ENCODE peak calls at places on chromosomes 12 and 14, in nine cellular contexts. L is choroid plexus epithelial cell, P is fibroblast of lung, H is A549, W is GM20000, R is heart left ventricle, F is fibroblast of the aortic adventitia, Z is neural crest cell, X is astrocyte. U is an unnamed sample.

GRCh38 chr12:46815792-46816191 is 10.0 kb downstream of the SLC38A4 start:
- DNase-seq in L (no peak), P (no peak), H (no peak), W (no peak), R (no peak), F (no peak), Z (no peak), X (no peak), U (no peak)

GRCh38 chr12:116892741-116893140 is 11.5 kb upstream of the HRK start:
- DNase-seq in L (no peak), P (no peak), H (no peak), W (no peak), R (no peak), F (no peak), Z (no peak), X (no peak), U (no peak)

GRCh38 chr12:94614288-94614721 is 36.1 kb downstream of the TMCC3 start:
- DNase-seq in L (no peak), P (peak; percentile 11), H (no peak), W (no peak), R (no peak), F (peak; percentile 14), Z (no peak), X (no peak), U (no peak)

GRCh38 chr14:54220122-54220691 is 176.6 kb upstream of the CDKN3 start:
- DNase-seq in L (no peak), P (no peak), H (no peak), W (no peak), R (peak; percentile 30), F (no peak), Z (peak; percentile 15), X (no peak), U (no peak)

GRCh38 chr12:105228494-105228893 is 7.5 kb downstream of the APPL2 start:
- DNase-seq in L (peak; percentile 79), P (peak; percentile 72), H (no peak), W (peak; percentile 32), R (no peak), F (peak; percentile 58), Z (no peak), X (peak; percentile 60), U (no peak)

GRCh38 chr14:104223101-104223809 is 84.9 kb downstream of the KIF26A start:
- DNase-seq in L (peak; percentile 50), P (no peak), H (no peak), W (no peak), R (peak; percentile 50), F (no peak), Z (no peak), X (no peak), U (no peak)

GRCh38 chr12:12700249-12700648 is 4.3 kb upstream of the GPR19 start:
- DNase-seq in L (peak; percentile 8), P (no peak), H (no peak), W (no peak), R (no peak), F (no peak), Z (no peak), X (no peak), U (no peak)

GRCh38 chr12:19575307-19576243 is 136.3 kb downstream of the AEBP2 start:
- DNase-seq in L (peak; percentile 45), P (peak; percentile 84), H (no peak), W (no peak), R (peak; percentile 78), F (peak; percentile 75), Z (no peak), X (peak; percentile 80), U (no peak)

DNA sequence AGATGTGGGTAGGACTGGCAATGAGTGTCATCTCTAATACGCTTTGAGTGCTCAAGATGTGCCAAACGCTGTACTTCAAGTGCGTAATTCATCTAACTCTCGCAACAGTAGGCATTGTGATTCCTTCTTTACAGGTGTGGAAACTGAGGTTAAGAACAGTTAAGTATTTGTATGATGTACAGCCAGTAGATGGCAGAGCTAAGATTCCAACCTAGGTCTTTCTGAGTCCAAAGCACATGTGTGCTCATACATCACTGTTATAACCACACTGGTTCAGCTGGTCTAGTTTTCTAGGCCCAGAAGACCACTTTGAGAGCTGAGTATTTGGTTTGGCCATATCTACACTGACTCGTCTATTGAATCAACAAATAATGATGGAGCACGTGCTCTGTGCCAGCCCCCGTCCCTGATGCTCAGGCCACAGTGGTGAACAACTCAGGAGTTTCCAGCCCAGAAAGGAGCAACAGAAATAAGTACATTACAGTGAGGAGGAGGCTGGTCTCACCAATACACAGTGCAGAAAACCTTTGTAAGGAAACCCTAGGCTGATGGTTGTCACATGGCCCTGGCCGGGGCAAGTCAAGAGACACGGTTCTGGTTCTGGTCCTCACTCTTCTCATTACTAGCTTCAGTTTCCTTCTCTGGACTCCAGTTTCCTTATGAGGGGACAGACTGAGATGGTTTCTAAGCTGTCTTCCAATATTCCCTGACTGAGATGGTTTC is 69.3 kb upstream of the SCN8A start:
- DNase-seq in L (peak; percentile 40), P (peak; percentile 18), H (no peak), W (no peak), R (no peak), F (no peak), Z (no peak), X (peak; percentile 18), U (no peak)
- TF ChIP-seq CTCF in L (peak; percentile 38), P (no peak), H (peak; percentile 16), W (no peak), R (no peak), F (peak; percentile 11), Z (no peak), X (peak; percentile 26), U (no peak)

GRCh38 chr12:40446385-40446784 is 221.6 kb downstream of the LRRK2 start:
- DNase-seq in L (peak; percentile 8), P (no peak), H (peak; percentile 32), W (peak; percentile 35), R (no peak), F (peak; percentile 31), Z (no peak), X (no peak), U (no peak)
- TF ChIP-seq CTCF in L (no peak), P (peak; percentile 18), H (peak; percentile 57), W (peak; percentile 46), R (no peak), F (peak; percentile 50), Z (peak; percentile 66), X (peak; percentile 20), U (peak; percentile 43)

GRCh38 chr12:108694812-108695278 is 36.5 kb downstream of the CORO1C start:
- DNase-seq in L (no peak), P (peak; percentile 60), H (no peak), W (no peak), R (no peak), F (peak; percentile 53), Z (no peak), X (peak; percentile 60), U (no peak)

GRCh38 chr12:108697905-108698304 is 33.4 kb downstream of the CORO1C start:
- DNase-seq in L (no peak), P (no peak), H (no peak), W (no peak), R (no peak), F (no peak), Z (no peak), X (no peak), U (no peak)

GRCh38 chr12:108693781-108694180 is 37.5 kb downstream of the CORO1C start:
- DNase-seq in L (no peak), P (no peak), H (no peak), W (no peak), R (no peak), F (no peak), Z (no peak), X (no peak), U (no peak)

GRCh38 chr12:108696996-108697290 is 34.4 kb downstream of the CORO1C start:
- DNase-seq in L (no peak), P (no peak), H (no peak), W (no peak), R (no peak), F (no peak), Z (no peak), X (no peak), U (no peak)

DNA sequence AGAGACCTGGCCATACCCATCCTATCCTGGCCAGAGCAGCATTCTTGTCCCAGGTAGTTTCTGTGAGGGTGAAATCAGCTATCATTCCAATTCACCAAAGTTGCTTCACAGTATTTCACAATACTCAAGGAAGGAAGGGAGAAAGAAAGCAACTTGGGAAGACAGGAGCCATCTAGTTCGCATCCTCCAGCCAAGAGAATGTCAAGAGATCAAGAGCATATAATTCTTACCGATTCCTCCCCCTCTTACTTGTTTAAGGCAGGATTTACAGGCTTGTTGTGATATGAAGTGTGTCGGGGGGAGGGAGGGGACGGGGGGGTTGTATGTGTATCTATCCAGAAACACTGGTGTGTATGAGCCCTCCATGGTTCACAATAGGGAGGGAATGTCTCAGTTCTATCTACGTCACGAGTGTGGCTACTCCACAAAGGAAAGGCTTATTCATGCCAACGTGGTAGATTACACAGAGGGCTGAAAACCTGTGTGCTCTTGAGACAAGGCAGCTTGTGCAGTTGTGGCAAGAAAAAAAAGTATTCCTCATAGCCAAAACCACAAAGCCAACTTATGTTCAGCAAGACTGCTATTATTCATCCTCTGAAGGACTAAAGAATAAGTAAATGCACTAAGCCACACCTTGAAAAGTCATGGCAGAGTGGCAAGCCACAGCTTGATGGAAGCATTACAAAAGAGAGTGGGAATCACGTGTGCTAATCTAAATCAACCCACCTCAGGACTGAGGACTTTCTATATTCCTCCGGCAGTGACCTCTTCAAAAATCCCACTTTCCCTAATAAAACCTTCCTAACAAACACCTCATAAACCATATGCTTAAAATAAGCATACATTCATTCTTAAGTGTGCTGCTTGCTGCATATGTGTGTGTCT is 35.0 kb downstream of the CORO1C start:
- DNase-seq in L (peak; percentile 97), P (peak; percentile 100), H (no peak), W (no peak), R (no peak), F (peak; percentile 100), Z (no peak), X (peak; percentile 100), U (peak; percentile 72)
- TF ChIP-seq CTCF in L (no peak), P (no peak), H (no peak), W (no peak), R (no peak), F (no peak), Z (no peak), X (no peak), U (no peak)

GRCh38 chr14:39102265-39102968 is 618 bp downstream of the SEC23A start:
- DNase-seq in L (peak; percentile 44), P (peak; percentile 47), H (peak; percentile 34), W (no peak), R (no peak), F (peak; percentile 55), Z (no peak), X (peak; percentile 29), U (no peak)

GRCh38 chr14:39108791-39109190 is 5.3 kb upstream of the GEMIN2 start:
- DNase-seq in L (no peak), P (no peak), H (no peak), W (no peak), R (no peak), F (no peak), Z (no peak), X (no peak), U (no peak)

GRCh38 chr14:39107624-39108023 is 4.6 kb upstream of the SEC23A start:
- DNase-seq in L (peak; percentile 75), P (peak; percentile 47), H (peak; percentile 52), W (peak; percentile 56), R (no peak), F (peak; percentile 69), Z (no peak), X (peak; percentile 39), U (no peak)

GRCh38 chr14:39099748-39100147 is 3.3 kb downstream of the SEC23A start:
- DNase-seq in L (no peak), P (no peak), H (no peak), W (no peak), R (no peak), F (no peak), Z (no peak), X (no peak), U (no peak)

DNA sequence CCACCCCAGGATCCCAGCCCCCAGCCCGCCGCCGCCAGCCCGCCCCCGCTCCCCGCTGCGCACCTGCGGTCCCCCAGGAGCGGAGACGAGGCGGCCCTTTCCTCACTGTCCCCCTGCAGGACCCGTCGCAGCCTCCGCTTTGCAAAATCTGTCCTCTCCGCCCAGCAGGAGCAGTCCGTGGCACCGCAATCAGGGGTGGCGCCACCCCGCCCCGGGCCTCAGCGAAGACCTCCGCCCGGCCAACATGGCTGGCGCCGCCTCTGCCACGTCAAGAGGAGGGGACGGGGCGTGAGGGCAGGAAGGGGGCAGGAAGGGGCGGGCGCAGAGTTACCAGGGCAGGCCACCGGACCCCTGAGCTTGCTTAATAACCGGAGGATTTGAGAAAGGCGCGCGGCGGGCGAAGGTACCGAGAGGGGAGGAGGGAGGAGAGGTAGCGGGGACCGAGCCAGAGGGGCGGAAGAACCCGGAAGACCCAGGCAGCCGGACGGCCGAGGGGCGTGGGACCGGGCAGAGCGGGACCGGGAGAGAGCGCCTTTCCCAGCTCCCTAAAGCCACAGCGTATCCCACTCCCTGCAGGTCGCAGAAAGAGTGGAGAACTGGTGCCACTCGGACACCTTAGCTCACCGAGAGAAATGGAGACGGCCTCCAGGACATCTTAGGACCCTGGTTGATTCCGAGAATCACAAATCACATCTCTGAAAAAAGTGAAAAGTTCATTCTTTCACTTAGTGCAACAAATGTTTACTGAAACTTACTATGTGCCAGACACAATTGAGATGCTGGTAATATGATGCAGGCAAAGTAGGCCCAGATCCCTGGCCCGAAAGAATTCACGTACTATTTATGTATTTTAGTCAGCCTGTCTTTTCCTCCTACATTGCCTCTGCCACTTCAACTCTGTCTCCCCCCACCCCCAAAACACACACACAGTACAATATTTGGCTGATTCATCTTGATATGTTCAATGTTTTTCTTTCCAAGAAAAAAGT is at the start of gene SEC23A:
- DNase-seq in L (peak; percentile 85), P (peak; percentile 90), H (peak; percentile 75), W (peak; percentile 92), R (peak; percentile 93), F (peak; percentile 83), Z (peak; percentile 80), X (peak; percentile 80), U (peak; percentile 87)
- TF ChIP-seq CTCF in L (peak; percentile 0), P (no peak), H (no peak), W (no peak), R (peak; percentile 18), F (no peak), Z (peak; percentile 11), X (no peak), U (no peak)

U was measured in CD14-positive monocyte.